ENCODE peak calls at places on chromosome 7, in seven cellular contexts. N is transverse colon, V is A549, P is body of pancreas, B is tibial nerve, X is sigmoid colon, R is endothelial cell of umbilical vein. I is an unnamed sample.

GRCh38 chr7:815284-816216 is 16.7 kb upstream of the SUN1 start:
- DNase-seq in R (peak), X (peak), V (peak), B (no peak), P (peak), N (peak), I (peak)

GRCh38 chr7:28587211-28587610 is 174.9 kb downstream of the CREB5 start:
- DNase-seq in X (no peak), R (no peak), P (no peak), V (no peak), B (no peak), N (no peak), I (peak)

GRCh38 chr7:124086843-124087242 is 54.0 kb upstream of the TMEM229A start:
- DNase-seq in R (no peak), P (no peak), B (no peak), V (no peak), N (no peak), X (no peak), I (no peak)

GRCh38 chr7:139731802-139732470 is 45.9 kb downstream of the HIPK2 start:
- DNase-seq in N (peak), X (peak), R (peak), B (peak), V (peak), P (peak), I (peak)

GRCh38 chr7:158740013-158740656 is 35.5 kb upstream of the NCAPG2 start:
- DNase-seq in P (no peak), B (peak), R (peak), N (peak), X (peak), V (no peak), I (no peak)

GRCh38 chr7:138116156-138116555 is 39.9 kb downstream of the AKR1D1 start:
- DNase-seq in V (peak), B (no peak), R (no peak), P (no peak), X (no peak), N (no peak), I (no peak)

GRCh38 chr7:67423058-67423457 is 426.4 kb downstream of the TYW1 start:
- DNase-seq in B (no peak), V (no peak), P (no peak), N (no peak), R (no peak), X (no peak), I (no peak)

GRCh38 chr7:22357311-22358175 is 589 bp upstream of the RAPGEF5 start:
- DNase-seq in B (no peak), R (peak), V (peak), P (peak), N (peak), X (no peak), I (peak)

GRCh38 chr7:14973712-14974428 is 71.3 kb upstream of the DGKB start:
- DNase-seq in V (no peak), B (no peak), N (no peak), P (no peak), R (peak), X (no peak), I (no peak)

GRCh38 chr7:79872171-79872570 is 262.5 kb upstream of the GNAI1 start:
- DNase-seq in N (no peak), V (no peak), X (no peak), R (no peak), B (no peak), P (no peak), I (no peak)

GRCh38 chr7:79877874-79878465 is 256.7 kb upstream of the GNAI1 start:
- DNase-seq in V (no peak), R (no peak), P (no peak), B (no peak), X (no peak), N (no peak), I (no peak)

GRCh38 chr7:79880312-79880711 is 254.3 kb upstream of the GNAI1 start:
- DNase-seq in V (no peak), X (no peak), N (no peak), B (no peak), R (no peak), P (no peak), I (no peak)

GRCh38 chr7:79874797-79875196 is 259.8 kb upstream of the GNAI1 start:
- DNase-seq in B (no peak), P (no peak), R (no peak), N (no peak), V (no peak), X (no peak), I (no peak)

DNA sequence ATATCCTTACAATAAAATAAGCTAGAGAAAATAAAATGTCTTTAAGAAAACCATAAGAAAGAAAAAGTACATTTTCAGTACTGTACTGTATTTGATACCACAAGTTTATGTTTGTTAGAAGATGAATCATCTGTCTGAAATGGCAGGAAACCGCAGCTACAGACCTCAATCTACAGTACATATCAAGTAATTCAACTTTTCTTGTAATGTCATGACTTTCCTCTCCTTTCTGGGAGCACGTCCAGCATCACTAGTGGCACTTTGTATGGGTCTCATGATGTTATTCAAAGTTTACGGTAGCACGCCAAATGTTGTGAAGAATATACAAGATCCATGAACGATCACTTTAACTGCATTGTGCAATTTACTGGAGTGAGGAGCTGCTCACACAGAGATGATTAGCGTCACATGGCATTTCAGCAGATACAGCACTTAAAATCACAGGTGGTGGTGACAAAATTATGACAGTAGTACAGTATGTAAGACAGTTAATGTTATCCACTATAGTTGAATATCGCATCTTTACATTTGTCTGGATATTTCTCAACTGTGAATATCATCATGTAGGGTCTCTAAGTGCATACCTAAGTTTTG is 257.8 kb upstream of the GNAI1 start:
- DNase-seq in N (no peak), R (peak), X (no peak), P (no peak), V (no peak), B (no peak), I (no peak)
- H3K4me3 ChIP-seq in N (no peak), R (no peak), X (no peak), P (no peak), V (no peak), B (no peak), I (no peak)

DNA sequence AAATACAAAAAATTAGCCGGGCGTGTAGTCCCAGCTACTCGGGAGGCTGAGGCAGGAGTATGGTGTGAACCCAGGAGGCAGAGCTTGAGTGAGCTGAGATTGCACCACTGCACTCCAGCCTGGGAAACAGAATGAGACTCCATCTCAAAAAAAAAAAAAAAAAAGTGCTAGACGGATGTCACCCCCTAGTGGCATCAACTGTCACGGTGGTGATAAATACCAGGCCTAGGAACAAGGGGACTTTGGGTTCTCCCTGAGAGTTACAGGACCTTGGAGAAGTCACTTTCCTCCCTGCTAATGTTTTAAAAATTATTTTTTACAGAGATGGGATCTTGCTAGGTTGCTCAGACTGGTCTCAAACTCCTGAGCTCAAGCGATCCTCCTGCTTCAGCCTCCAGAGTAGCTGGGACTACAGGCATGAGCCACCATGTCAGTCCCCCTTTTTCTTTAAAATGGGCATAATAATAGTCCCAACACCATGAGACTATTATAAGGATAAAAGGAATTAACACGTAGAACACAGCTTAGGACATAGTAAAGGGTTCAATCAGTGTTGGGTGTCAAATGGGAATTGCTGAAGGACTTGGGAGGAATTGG is 2.6 kb upstream of the TMEM130 start:
- DNase-seq in V (peak), P (no peak), R (no peak), B (no peak), N (no peak), X (peak), I (no peak)
- TF ChIP-seq CTCF in V (peak), P (no peak), R (peak), B (no peak), N (peak), X (no peak), I (no peak)

DNA sequence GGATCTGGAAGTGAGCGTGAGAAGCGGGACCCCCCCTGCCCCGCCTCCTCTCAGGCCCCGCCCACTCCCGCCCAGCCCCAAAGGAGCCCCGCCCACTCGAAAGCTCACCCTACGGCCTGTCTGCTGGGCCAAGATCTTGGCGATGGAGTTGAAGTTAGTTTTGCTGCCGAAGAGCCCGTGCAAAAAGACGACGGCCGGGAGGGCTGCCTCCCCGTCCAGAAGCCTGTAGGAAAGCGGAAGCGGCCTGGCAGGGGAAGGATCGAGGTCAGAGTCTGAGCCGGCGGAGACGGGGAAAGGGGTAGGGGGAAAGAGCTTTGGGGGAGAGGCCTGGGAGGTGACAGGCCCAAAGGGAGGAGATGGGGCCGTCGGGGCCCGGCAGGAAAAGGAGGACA is 386 bp downstream of the ABHD11 start:
- DNase-seq in R (peak), B (no peak), X (peak), P (peak), V (peak), N (peak), I (peak)
- TF ChIP-seq POLR2A in R (no peak), B (no peak), X (no peak), P (no peak), V (no peak), N (no peak), I (no peak)

GRCh38 chr7:19107142-19107391 is 10.4 kb downstream of the TWIST1 start:
- DNase-seq in P (no peak), R (no peak), B (no peak), V (no peak), N (no peak), X (no peak), I (no peak)
- H3K4me3 ChIP-seq in P (no peak), R (no peak), B (peak), V (no peak), N (peak), X (peak), I (peak)